ENCODE peak calls at places on chromosomes 5 and 9, in six cellular contexts. T is pulmonary artery endothelial cell, R is SHP77, U is NCI-H1092, F is stomach, J is right cardiac atrium. W is an unnamed sample.

GRCh38 chr9:129150122-129150521 is 27.9 kb downstream of the IER5L start:
- DNase-seq in T (no peak), R (no peak), U (no peak), F (no peak), J (peak), W (no peak)

GRCh38 chr5:3595102-3595961 is at the start of gene IRX1:
- DNase-seq in T (no peak), R (no peak), U (peak), F (no peak), J (no peak), W (no peak)

GRCh38 chr5:73282923-73283322 is 109.9 kb downstream of the TMEM174 start:
- DNase-seq in T (no peak), R (peak), U (peak), F (peak), J (no peak), W (no peak)

GRCh38 chr5:143395638-143396352 is 7.7 kb downstream of the NR3C1 start:
- DNase-seq in T (no peak), R (no peak), U (no peak), F (no peak), J (no peak), W (no peak)

GRCh38 chr5:113572716-113573115 is 59.2 kb downstream of the YTHDC2 start:
- DNase-seq in T (no peak), R (no peak), U (no peak), F (no peak), J (no peak), W (no peak)

GRCh38 chr9:70477907-70478480 is 63.5 kb upstream of the KLF9 start:
- DNase-seq in T (no peak), R (no peak), U (no peak), F (peak), J (no peak), W (no peak)

GRCh38 chr9:136787690-136788400 is 3.3 kb upstream of the TMEM141 start:
- DNase-seq in T (no peak), R (peak), U (peak), F (peak), J (peak), W (peak)

GRCh38 chr5:54738118-54738972 is 220.8 kb downstream of the SNX18 start:
- DNase-seq in T (no peak), R (no peak), U (no peak), F (peak), J (peak), W (no peak)

GRCh38 chr5:56669534-56670483 is 145.5 kb upstream of the MAP3K1 start:
- DNase-seq in T (no peak), R (no peak), U (peak), F (peak), J (peak), W (no peak)

GRCh38 chr5:129122560-129122959 is 28.0 kb downstream of the ISOC1 start:
- DNase-seq in T (no peak), R (no peak), U (no peak), F (no peak), J (no peak), W (no peak)

GRCh38 chr9:130112244-130113151 is 58.8 kb downstream of the GPR107 start:
- DNase-seq in T (no peak), R (no peak), U (peak), F (no peak), J (no peak), W (no peak)

GRCh38 chr9:130837644-130838043 is 2.6 kb downstream of the ABL1 start:
- DNase-seq in T (no peak), R (no peak), U (no peak), F (no peak), J (no peak), W (no peak)

GRCh38 chr9:94174164-94174563 is 84.9 kb upstream of the ZNF169 start:
- DNase-seq in T (no peak), R (no peak), U (no peak), F (no peak), J (no peak), W (no peak)